ENCODE peak calls at places on chromosome 7, in five cellular contexts. One of them, this sample, is unnamed.

GRCh38 chr7:125668321-125668993 is 738.8 kb upstream of the POT1 start:
- DNase-seq in SK-N-SH: no peak
- DNase-seq in K562: no peak
- DNase-seq in HCT116: no peak
- DNase-seq in H1: no peak
- DNase-seq in this sample: no peak

GRCh38 chr7:15554081-15554480 is 7.7 kb downstream of the AGMO start:
- DNase-seq in SK-N-SH: no peak
- DNase-seq in K562: no peak
- DNase-seq in HCT116: no peak
- DNase-seq in H1: no peak
- DNase-seq in this sample: no peak

GRCh38 chr7:51551070-51551469 is 234.5 kb upstream of the COBL start:
- DNase-seq in SK-N-SH: no peak
- DNase-seq in K562: no peak
- DNase-seq in HCT116: no peak
- DNase-seq in H1: no peak
- DNase-seq in this sample: no peak

GRCh38 chr7:131218727-131219128 is 108.9 kb upstream of the MKLN1 start:
- DNase-seq in SK-N-SH: no peak
- DNase-seq in K562: no peak
- DNase-seq in HCT116: no peak
- DNase-seq in H1: no peak
- DNase-seq in this sample: no peak

GRCh38 chr7:134462337-134462925 is 3.5 kb upstream of the AKR1B1 start:
- DNase-seq in SK-N-SH: no peak
- DNase-seq in K562: no peak
- DNase-seq in HCT116: no peak
- DNase-seq in H1: no peak
- DNase-seq in this sample: no peak

GRCh38 chr7:84364708-84365107 is 170.1 kb upstream of the SEMA3A start:
- DNase-seq in SK-N-SH: no peak
- DNase-seq in K562: no peak
- DNase-seq in HCT116: no peak
- DNase-seq in H1: no peak
- DNase-seq in this sample: no peak

GRCh38 chr7:117931314-117931713 is 58.1 kb upstream of the CTTNBP2 start:
- DNase-seq in SK-N-SH: no peak
- DNase-seq in K562: no peak
- DNase-seq in HCT116: no peak
- DNase-seq in H1: no peak
- DNase-seq in this sample: no peak

GRCh38 chr7:6142871-6143380 is 111.8 kb downstream of the ANKRD61 start:
- DNase-seq in SK-N-SH: no peak
- DNase-seq in K562: no peak
- DNase-seq in HCT116: no peak
- DNase-seq in H1: no peak
- DNase-seq in this sample: no peak

GRCh38 chr7:47435889-47436312 is 146.0 kb downstream of the TNS3 start:
- DNase-seq in SK-N-SH: peak
- DNase-seq in K562: peak
- DNase-seq in HCT116: peak
- DNase-seq in H1: peak
- DNase-seq in this sample: peak

GRCh38 chr7:107879400-107880035 is 11.5 kb upstream of the DLD start:
- DNase-seq in SK-N-SH: peak
- DNase-seq in K562: peak
- DNase-seq in HCT116: peak
- DNase-seq in H1: no peak
- DNase-seq in this sample: peak

GRCh38 chr7:18177815-18178660 is 150.4 kb upstream of the PRPS1L1 start:
- DNase-seq in SK-N-SH: no peak
- DNase-seq in K562: peak
- DNase-seq in HCT116: no peak
- DNase-seq in H1: no peak
- DNase-seq in this sample: peak

GRCh38 chr7:44275829-44276570 is 49.4 kb downstream of the CAMK2B start:
- DNase-seq in SK-N-SH: peak
- DNase-seq in K562: peak
- DNase-seq in HCT116: no peak
- DNase-seq in H1: peak
- DNase-seq in this sample: no peak

GRCh38 chr7:42096681-42097637 is 140.1 kb downstream of the GLI3 start:
- DNase-seq in SK-N-SH: no peak
- DNase-seq in K562: no peak
- DNase-seq in HCT116: no peak
- DNase-seq in H1: no peak
- DNase-seq in this sample: no peak

GRCh38 chr7:66847879-66848810 is 72.9 kb upstream of the TMEM248 start:
- DNase-seq in SK-N-SH: no peak
- DNase-seq in K562: no peak
- DNase-seq in HCT116: no peak
- DNase-seq in H1: no peak
- DNase-seq in this sample: no peak

GRCh38 chr7:6446977-6447588 is 671 bp downstream of the DAGLB start:
- DNase-seq in SK-N-SH: peak
- DNase-seq in K562: no peak
- DNase-seq in HCT116: peak
- DNase-seq in H1: no peak
- DNase-seq in this sample: peak

GRCh38 chr7:42055171-42055570 is 181.8 kb downstream of the GLI3 start:
- DNase-seq in SK-N-SH: no peak
- DNase-seq in K562: no peak
- DNase-seq in HCT116: no peak
- DNase-seq in H1: no peak
- DNase-seq in this sample: no peak

GRCh38 chr7:42457663-42458062 is 220.7 kb upstream of the GLI3 start:
- DNase-seq in SK-N-SH: no peak
- DNase-seq in K562: no peak
- DNase-seq in HCT116: no peak
- DNase-seq in H1: no peak
- DNase-seq in this sample: no peak

GRCh38 chr7:47045169-47045568 is 536.7 kb downstream of the TNS3 start:
- DNase-seq in SK-N-SH: no peak
- DNase-seq in K562: no peak
- DNase-seq in HCT116: no peak
- DNase-seq in H1: no peak
- DNase-seq in this sample: no peak

GRCh38 chr7:78863248-78863647 is 590.2 kb downstream of the MAGI2 start:
- DNase-seq in SK-N-SH: no peak
- DNase-seq in K562: no peak
- DNase-seq in HCT116: no peak
- DNase-seq in H1: no peak
- DNase-seq in this sample: no peak

GRCh38 chr7:117399820-117400422 is 27.4 kb downstream of the ASZ1 start:
- DNase-seq in SK-N-SH: no peak
- DNase-seq in K562: no peak
- DNase-seq in HCT116: no peak
- DNase-seq in H1: no peak
- DNase-seq in this sample: no peak

GRCh38 chr7:151251328-151251925 is 2.9 kb upstream of the SMARCD3 start:
- DNase-seq in SK-N-SH: peak
- DNase-seq in K562: no peak
- DNase-seq in HCT116: no peak
- DNase-seq in H1: no peak
- DNase-seq in this sample: no peak

GRCh38 chr7:75905785-75906604 is 9.0 kb upstream of the POR start:
- DNase-seq in SK-N-SH: no peak
- DNase-seq in K562: no peak
- DNase-seq in HCT116: no peak
- DNase-seq in H1: no peak
- DNase-seq in this sample: no peak

GRCh38 chr7:131961281-131961680 is 404.9 kb upstream of the PODXL start:
- DNase-seq in SK-N-SH: no peak
- DNase-seq in K562: no peak
- DNase-seq in HCT116: no peak
- DNase-seq in H1: no peak
- DNase-seq in this sample: no peak

GRCh38 chr7:6637544-6638229 is 569 bp downstream of the ZNF316 start:
- DNase-seq in SK-N-SH: peak
- DNase-seq in K562: peak
- DNase-seq in HCT116: no peak
- DNase-seq in H1: no peak
- DNase-seq in this sample: no peak

GRCh38 chr7:15685358-15686181 is 913 bp downstream of the MEOX2 start:
- DNase-seq in SK-N-SH: peak
- DNase-seq in K562: no peak
- DNase-seq in HCT116: no peak
- DNase-seq in H1: no peak
- DNase-seq in this sample: no peak

GRCh38 chr7:147523056-147523455 is 1067.5 kb upstream of the C7orf33 start:
- DNase-seq in SK-N-SH: peak
- DNase-seq in K562: no peak
- DNase-seq in HCT116: no peak
- DNase-seq in H1: no peak
- DNase-seq in this sample: no peak

GRCh38 chr7:95718556-95719410 is 53.6 kb upstream of the DYNC1I1 start:
- DNase-seq in SK-N-SH: peak
- DNase-seq in K562: no peak
- DNase-seq in HCT116: peak
- DNase-seq in H1: no peak
- DNase-seq in this sample: peak

GRCh38 chr7:134932707-134933370 is 53.5 kb upstream of the AGBL3 start:
- DNase-seq in SK-N-SH: no peak
- DNase-seq in K562: no peak
- DNase-seq in HCT116: no peak
- DNase-seq in H1: no peak
- DNase-seq in this sample: no peak

GRCh38 chr7:46607176-46607575 is 686.1 kb upstream of the IGFBP3 start:
- DNase-seq in SK-N-SH: no peak
- DNase-seq in K562: no peak
- DNase-seq in HCT116: no peak
- DNase-seq in H1: no peak
- DNase-seq in this sample: no peak

GRCh38 chr7:22633954-22634474 is 93.0 kb upstream of the IL6 start:
- DNase-seq in SK-N-SH: no peak
- DNase-seq in K562: no peak
- DNase-seq in HCT116: no peak
- DNase-seq in H1: no peak
- DNase-seq in this sample: no peak

GRCh38 chr7:66905689-66906088 is 15.3 kb upstream of the TMEM248 start:
- DNase-seq in SK-N-SH: no peak
- DNase-seq in K562: peak
- DNase-seq in HCT116: no peak
- DNase-seq in H1: no peak
- DNase-seq in this sample: no peak

GRCh38 chr7:36668080-36668479 is 56.2 kb downstream of the AOAH start:
- DNase-seq in SK-N-SH: no peak
- DNase-seq in K562: no peak
- DNase-seq in HCT116: no peak
- DNase-seq in H1: no peak
- DNase-seq in this sample: no peak

GRCh38 chr7:102914585-102914984 is 1.8 kb downstream of the LRRC17 start:
- DNase-seq in SK-N-SH: no peak
- DNase-seq in K562: no peak
- DNase-seq in HCT116: no peak
- DNase-seq in H1: no peak
- DNase-seq in this sample: no peak

DNA sequence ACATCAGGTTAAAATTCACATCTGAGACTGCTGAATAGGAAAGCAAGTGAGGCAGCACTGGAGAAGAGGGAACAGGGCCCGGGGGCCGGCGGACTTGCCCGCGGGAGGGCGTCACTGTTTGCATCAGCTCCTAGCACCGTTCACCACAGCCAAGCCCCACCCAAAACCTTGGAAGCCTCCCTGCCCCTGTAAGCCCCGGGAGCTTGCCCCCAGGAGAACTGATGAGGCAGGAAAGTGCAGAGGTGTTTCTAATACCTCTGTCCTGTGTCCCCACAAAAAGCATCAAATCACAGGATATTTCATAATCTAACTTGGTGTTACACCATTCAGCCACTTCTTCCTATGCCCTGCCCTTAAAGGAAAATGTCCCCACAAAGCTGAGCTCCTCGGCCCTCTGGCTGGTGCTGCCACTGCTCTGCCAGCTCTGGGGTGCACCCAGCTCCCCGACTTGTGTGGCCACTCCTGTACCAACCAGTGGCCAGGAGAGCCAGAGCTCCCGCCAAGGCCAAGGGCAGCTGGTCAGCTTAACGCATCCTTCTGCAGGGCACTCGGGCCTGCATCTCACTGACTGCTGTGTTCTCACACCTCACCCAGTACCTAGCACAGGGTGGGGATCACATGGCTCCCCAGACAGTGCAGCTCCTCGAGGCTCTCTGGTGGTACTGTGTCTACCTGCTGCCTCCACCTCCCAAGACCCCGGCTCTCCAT is 47.2 kb upstream of the CNPY1 start:
- DNase-seq in SK-N-SH: no peak
- DNase-seq in K562: no peak
- DNase-seq in HCT116: no peak
- DNase-seq in H1: no peak
- DNase-seq in this sample: no peak
- H3K27ac ChIP-seq in SK-N-SH: no peak
- H3K27ac ChIP-seq in K562: no peak
- H3K27ac ChIP-seq in HCT116: no peak
- H3K27ac ChIP-seq in H1: no peak
- H3K27ac ChIP-seq in this sample: no peak

GRCh38 chr7:123948122-123948521 is 23.1 kb downstream of the SPAM1 start:
- DNase-seq in SK-N-SH: no peak
- DNase-seq in K562: no peak
- DNase-seq in HCT116: no peak
- DNase-seq in H1: no peak
- DNase-seq in this sample: no peak
- TF ChIP-seq SIN3A in SK-N-SH: no peak
- TF ChIP-seq SIN3A in K562: no peak
- TF ChIP-seq SIN3A in HCT116: no peak
- TF ChIP-seq SIN3A in H1: no peak
- TF ChIP-seq SIN3A in this sample: no peak

GRCh38 chr7:55121249-55121648 is 102.4 kb downstream of the EGFR start:
- DNase-seq in SK-N-SH: no peak
- DNase-seq in K562: no peak
- DNase-seq in HCT116: no peak
- DNase-seq in H1: no peak
- DNase-seq in this sample: no peak
- H3K27ac ChIP-seq in SK-N-SH: no peak
- H3K27ac ChIP-seq in K562: no peak
- H3K27ac ChIP-seq in HCT116: no peak
- H3K27ac ChIP-seq in H1: no peak
- H3K27ac ChIP-seq in this sample: peak

GRCh38 chr7:92061154-92061553 is 73.1 kb downstream of the CYP51A1 start:
- DNase-seq in SK-N-SH: no peak
- DNase-seq in K562: no peak
- DNase-seq in HCT116: no peak
- DNase-seq in H1: no peak
- DNase-seq in this sample: no peak

GRCh38 chr7:92056276-92056675 is 78.0 kb downstream of the CYP51A1 start:
- DNase-seq in SK-N-SH: no peak
- DNase-seq in K562: no peak
- DNase-seq in HCT116: no peak
- DNase-seq in H1: no peak
- DNase-seq in this sample: no peak

GRCh38 chr7:92058899-92059298 is 75.4 kb downstream of the CYP51A1 start:
- DNase-seq in SK-N-SH: no peak
- DNase-seq in K562: no peak
- DNase-seq in HCT116: no peak
- DNase-seq in H1: no peak
- DNase-seq in this sample: no peak

GRCh38 chr7:92058040-92058439 is 76.2 kb downstream of the CYP51A1 start:
- DNase-seq in SK-N-SH: no peak
- DNase-seq in K562: no peak
- DNase-seq in HCT116: no peak
- DNase-seq in H1: no peak
- DNase-seq in this sample: no peak

GRCh38 chr7:92057375-92057774 is 76.9 kb downstream of the CYP51A1 start:
- DNase-seq in SK-N-SH: no peak
- DNase-seq in K562: no peak
- DNase-seq in HCT116: no peak
- DNase-seq in H1: no peak
- DNase-seq in this sample: no peak
- TF ChIP-seq SIN3A in SK-N-SH: no peak
- TF ChIP-seq SIN3A in K562: no peak
- TF ChIP-seq SIN3A in HCT116: no peak
- TF ChIP-seq SIN3A in H1: no peak
- TF ChIP-seq SIN3A in this sample: no peak